ENCODE peak calls at places on chromosome 4, in ten cellular contexts. I is MM.1S, H is PC-3, A is GM12878, Z is HCT116, Y is H1, W is mammary epithelial cell, E is K562, K is neural progenitor cell, D is SK-N-SH. S is an unnamed sample. For H4K20me1, the result is how much of the 10 kb centered on the place peaks cover.

GRCh38 chr4:706834-707598 is 1.4 kb downstream of the PCGF3 start:
- DNase-seq in I (no peak), H (no peak), A (no peak), Z (no peak), Y (no peak), W (no peak), E (no peak), K (no peak), D (no peak), S (no peak)

GRCh38 chr4:99248714-99249113 is 29.7 kb upstream of the ADH6 start:
- DNase-seq in I (no peak), H (peak), A (no peak), Z (no peak), Y (no peak), W (peak), E (no peak), K (no peak), D (no peak), S (no peak)

GRCh38 chr4:98664959-98665358 is 6.5 kb upstream of the TSPAN5 start:
- DNase-seq in I (no peak), H (no peak), A (no peak), Z (no peak), Y (no peak), W (no peak), E (no peak), K (peak), D (no peak), S (no peak)

GRCh38 chr4:88619973-88620372 is 27.7 kb downstream of the HERC3 start:
- DNase-seq in I (no peak), H (no peak), A (no peak), Z (no peak), Y (no peak), W (no peak), E (no peak), K (no peak), D (no peak), S (no peak)

GRCh38 chr4:8340721-8341680 is 71.4 kb downstream of the HTRA3 start:
- DNase-seq in I (no peak), H (no peak), A (no peak), Z (no peak), Y (no peak), W (no peak), E (no peak), K (no peak), D (no peak), S (no peak)

GRCh38 chr4:141815646-141816045 is 179.3 kb downstream of the IL15 start:
- DNase-seq in I (no peak), H (no peak), A (no peak), Z (no peak), Y (no peak), W (no peak), E (no peak), K (no peak), D (no peak), S (no peak)

GRCh38 chr4:183544109-183544508 is 39.3 kb downstream of the ING2 start:
- DNase-seq in I (no peak), H (no peak), A (no peak), Z (no peak), Y (no peak), W (peak), E (no peak), K (no peak), D (no peak), S (no peak)

GRCh38 chr4:16027626-16028025 is 56.2 kb downstream of the PROM1 start:
- DNase-seq in I (no peak), H (peak), A (no peak), Z (no peak), Y (no peak), W (no peak), E (no peak), K (no peak), D (no peak), S (no peak)

GRCh38 chr4:46648088-46648744 is 258.3 kb upstream of the GABRA2 start:
- DNase-seq in I (peak), H (peak), A (no peak), Z (no peak), Y (peak), W (peak), E (peak), K (peak), D (peak), S (peak)

DNA sequence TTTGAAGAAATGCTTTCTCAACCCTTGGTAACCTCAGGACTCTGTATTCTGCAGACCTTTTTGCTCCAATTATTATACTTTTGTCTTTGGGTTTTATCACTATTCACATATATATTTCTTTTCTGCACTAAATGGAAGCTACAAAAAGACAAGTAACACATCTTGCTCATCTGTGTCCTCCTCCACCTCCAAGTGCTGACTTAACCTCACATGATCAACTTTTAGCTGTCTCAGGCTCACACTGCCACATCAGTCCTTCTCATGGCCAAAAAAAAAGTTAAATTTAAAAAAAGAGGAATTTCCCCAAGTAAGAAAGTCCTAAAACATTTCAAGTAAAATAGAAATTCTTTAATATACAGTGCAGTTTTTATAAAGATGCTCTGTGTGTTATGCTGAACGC is 37.7 kb downstream of the ARAP2 start:
- DNase-seq in I (no peak), H (no peak), A (no peak), Z (no peak), Y (no peak), W (no peak), E (no peak), K (no peak), D (no peak), S (no peak)
- H4K20me1 ChIP-seq in I (under half), H (under half), A (under half), Z (under half), Y (under half), W (under half), E (under half), K (under half), D (under half), S (under half)

GRCh38 chr4:74109894-74110605 is 11.1 kb upstream of the CXCL2 start:
- DNase-seq in I (no peak), H (peak), A (no peak), Z (peak), Y (no peak), W (peak), E (no peak), K (no peak), D (no peak), S (peak)
- H3K9ac ChIP-seq in I (no peak), H (peak), A (no peak), Z (peak), Y (no peak), W (peak), E (no peak), K (no peak), D (peak), S (peak)

GRCh38 chr4:152117501-152117900 is 356.7 kb upstream of the GATB start:
- DNase-seq in I (no peak), H (no peak), A (no peak), Z (no peak), Y (no peak), W (no peak), E (no peak), K (no peak), D (no peak), S (no peak)
- H4K20me1 ChIP-seq in I (under half), H (under half), A (under half), Z (under half), Y (under half), W (under half), E (under half), K (under half), D (under half), S (under half)

GRCh38 chr4:83219344-83219990 is 65.1 kb downstream of the COQ2 start:
- DNase-seq in I (peak), H (no peak), A (peak), Z (no peak), Y (no peak), W (peak), E (no peak), K (no peak), D (no peak), S (peak)
- H3K9ac ChIP-seq in I (peak), H (no peak), A (peak), Z (no peak), Y (no peak), W (peak), E (no peak), K (no peak), D (no peak), S (peak)

GRCh38 chr4:2953496-2953895 is 9.7 kb downstream of the NOP14 start:
- DNase-seq in I (no peak), H (no peak), A (no peak), Z (no peak), Y (no peak), W (no peak), E (no peak), K (no peak), D (no peak), S (no peak)
- H4K20me1 ChIP-seq in I (under half), H (under half), A (under half), Z (under half), Y (under half), W (under half), E (under half), K (under half), D (under half), S (under half)

GRCh38 chr4:57098415-57098814 is 11.8 kb downstream of the IGFBP7 start:
- DNase-seq in I (no peak), H (no peak), A (no peak), Z (no peak), Y (no peak), W (no peak), E (no peak), K (no peak), D (no peak), S (no peak)
- H3K9ac ChIP-seq in I (no peak), H (no peak), A (no peak), Z (no peak), Y (no peak), W (no peak), E (no peak), K (no peak), D (no peak), S (no peak)

GRCh38 chr4:1904042-1904441 is 32.8 kb downstream of the NSD2 start:
- DNase-seq in I (no peak), H (no peak), A (no peak), Z (no peak), Y (no peak), W (no peak), E (no peak), K (no peak), D (no peak), S (no peak)
- H4K20me1 ChIP-seq in I (under half), H (under half), A (under half), Z (under half), Y (under half), W (under half), E (under half), K (half or more), D (half or more), S (under half)

GRCh38 chr4:125714845-125715244 is 400.1 kb downstream of the FAT4 start:
- DNase-seq in I (no peak), H (no peak), A (no peak), Z (no peak), Y (no peak), W (no peak), E (no peak), K (peak), D (no peak), S (no peak)

GRCh38 chr4:125722009-125722408 is 407.3 kb downstream of the FAT4 start:
- DNase-seq in I (no peak), H (no peak), A (no peak), Z (no peak), Y (no peak), W (no peak), E (no peak), K (no peak), D (no peak), S (no peak)

DNA sequence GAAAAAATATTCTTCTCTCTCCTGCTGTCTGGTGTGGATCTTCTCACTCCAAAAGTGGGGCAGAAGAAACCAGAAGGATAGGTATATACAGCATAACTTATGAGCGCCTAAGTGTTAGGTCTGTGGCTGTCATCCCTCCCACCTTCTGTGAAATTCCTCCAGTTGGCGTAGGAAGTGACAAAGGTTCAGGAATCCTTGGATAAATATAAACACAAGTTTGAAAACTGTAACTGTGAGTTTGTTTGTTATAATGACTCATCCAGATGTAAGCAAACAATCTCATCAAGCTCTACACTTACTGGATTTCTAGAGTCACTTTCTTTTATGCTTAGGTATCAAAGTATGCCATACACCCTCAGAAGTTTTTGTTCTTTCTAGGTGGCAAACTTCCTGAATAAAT is 405.2 kb downstream of the FAT4 start:
- DNase-seq in I (no peak), H (peak), A (no peak), Z (peak), Y (no peak), W (no peak), E (no peak), K (no peak), D (no peak), S (no peak)
- H3K9ac ChIP-seq in I (no peak), H (no peak), A (no peak), Z (no peak), Y (no peak), W (no peak), E (no peak), K (no peak), D (no peak), S (no peak)